ENCODE peak calls at places on chromosomes 13 and 19, in four cellular contexts. V is EL; J is stimulated activated CD4-positive, alpha-beta T cell treated with anti-CD3 and anti-CD28 coated beads, Interleukin-15, amount 100 ng/mL, for 1 hour; O is kidney tubule cell. F is an unnamed sample.
A peak's percentile ranks its signal among the peaks of the same experiment; 100 is the strongest.

GRCh38 chr13:48626077-48626449 is 27.7 kb upstream of the CYSLTR2 start:
- DNase-seq in V (no peak), O (peak; percentile 59), J (no peak), F (no peak)

GRCh38 chr13:35917942-35918645 is 213.1 kb downstream of the DCLK1 start:
- DNase-seq in J (no peak), O (peak; percentile 40), V (no peak), F (no peak)

GRCh38 chr19:16943942-16944625 is 55.3 kb downstream of the F2RL3 start:
- DNase-seq in J (no peak), O (no peak), V (no peak), F (no peak)

GRCh38 chr13:42395066-42395821 is 123.3 kb downstream of the AKAP11 start:
- DNase-seq in V (no peak), O (no peak), J (no peak), F (no peak)

GRCh38 chr13:21074601-21075302 is 13.4 kb upstream of the LATS2 start:
- DNase-seq in V (no peak), O (no peak), J (no peak), F (peak; percentile 15)

GRCh38 chr19:6211632-6212402 is 68.0 kb downstream of the MLLT1 start:
- DNase-seq in V (no peak), O (no peak), J (no peak), F (no peak)

GRCh38 chr13:62879071-62879470 is 1463.4 kb upstream of the PCDH20 start:
- DNase-seq in J (no peak), O (no peak), V (peak; percentile 52), F (no peak)

GRCh38 chr19:16527971-16528521 is 14.2 kb downstream of the CHERP start:
- DNase-seq in O (peak; percentile 7), J (no peak), V (no peak), F (peak; percentile 55)

GRCh38 chr13:77000475-77000874 is 8.6 kb downstream of the CLN5 start:
- DNase-seq in O (no peak), V (no peak), J (no peak), F (no peak)

GRCh38 chr13:30752201-30752797 is 17.0 kb downstream of the ALOX5AP start:
- DNase-seq in J (no peak), O (peak; percentile 52), V (no peak), F (no peak)

GRCh38 chr19:31548941-31549340 is 199.7 kb upstream of the TSHZ3 start:
- DNase-seq in V (peak; percentile 3), J (no peak), O (no peak), F (peak; percentile 40)

GRCh38 chr19:18665771-18666202 is 17.7 kb upstream of the CRTC1 start:
- DNase-seq in V (no peak), O (no peak), J (no peak), F (no peak)

GRCh38 chr13:39779337-39780270 is 124.1 kb downstream of the COG6 start:
- DNase-seq in O (peak; percentile 67), V (peak; percentile 67), J (no peak), F (no peak)

GRCh38 chr19:5047251-5047935 is 78.5 kb downstream of the KDM4B start:
- DNase-seq in J (no peak), O (no peak), V (no peak), F (no peak)

GRCh38 chr13:30143671-30144400 is 163.5 kb downstream of the KATNAL1 start:
- DNase-seq in O (peak; percentile 17), J (no peak), V (peak; percentile 63), F (no peak)

GRCh38 chr13:29937836-29938235 is 87.4 kb upstream of the UBL3 start:
- DNase-seq in V (no peak), O (no peak), J (no peak), F (no peak)

GRCh38 chr13:36981156-36981743 is 17.9 kb downstream of the ALG5 start:
- DNase-seq in O (peak; percentile 55), V (peak; percentile 55), J (no peak), F (peak; percentile 44)

GRCh38 chr13:100100115-100100879 is 11.4 kb downstream of the PCCA start:
- DNase-seq in O (peak; percentile 95), V (peak; percentile 64), J (no peak), F (no peak)

GRCh38 chr13:43269037-43269476 is 245.7 kb downstream of the DNAJC15 start:
- DNase-seq in V (peak; percentile 95), O (peak; percentile 85), J (no peak), F (no peak)

GRCh38 chr19:50933640-50934039 is 19.2 kb downstream of the KLK5 start:
- DNase-seq in V (peak; percentile 21), J (no peak), O (no peak), F (no peak)

GRCh38 chr13:60583911-60584753 is 187.1 kb downstream of the TDRD3 start:
- DNase-seq in V (peak; percentile 47), O (peak; percentile 10), J (no peak), F (peak; percentile 83)

GRCh38 chr19:4557186-4557970 is 2.1 kb downstream of the SEMA6B start:
- DNase-seq in J (no peak), V (no peak), O (no peak), F (peak; percentile 52)

GRCh38 chr13:112965103-112965502 is 3.9 kb upstream of the MCF2L start:
- DNase-seq in V (no peak), J (no peak), O (peak; percentile 10), F (no peak)

GRCh38 chr13:46901721-46902120 is 4.9 kb upstream of the HTR2A start:
- DNase-seq in O (peak; percentile 51), J (no peak), V (no peak), F (peak; percentile 40)

GRCh38 chr13:78437781-78438180 is 165.6 kb downstream of the POU4F1 start:
- DNase-seq in O (no peak), J (no peak), V (no peak), F (no peak)

GRCh38 chr13:70353096-70353495 is 244.8 kb upstream of the KLHL1 start:
- DNase-seq in V (no peak), J (no peak), O (no peak), F (peak; percentile 16)

GRCh38 chr13:102977471-102977870 is 88.7 kb downstream of the SLC10A2 start:
- DNase-seq in O (peak; percentile 37), V (no peak), J (no peak), F (no peak)

GRCh38 chr19:55418185-55418584 is 10.6 kb upstream of the UBE2S start:
- DNase-seq in O (peak; percentile 83), J (no peak), V (peak; percentile 87), F (peak; percentile 82)

GRCh38 chr13:22499919-22500318 is 680.9 kb upstream of the SGCG start:
- DNase-seq in J (no peak), O (peak; percentile 70), V (no peak), F (no peak)

GRCh38 chr19:48812094-48812929 is 1.5 kb upstream of the BCAT2 start:
- DNase-seq in J (no peak), O (peak; percentile 67), V (peak; percentile 71), F (peak; percentile 96)

GRCh38 chr13:74133657-74134201 is 475 bp downstream of the KLF12 start:
- DNase-seq in V (peak; percentile 91), O (peak; percentile 80), J (peak; percentile 72), F (peak; percentile 86)

GRCh38 chr19:33998739-33999345 is 173.5 kb upstream of the LSM14A start:
- DNase-seq in V (no peak), O (peak; percentile 2), J (no peak), F (no peak)

GRCh38 chr19:45934551-45935230 is 20.1 kb upstream of the NANOS2 start:
- DNase-seq in O (no peak), V (no peak), J (no peak), F (no peak)

GRCh38 chr13:46386996-46387851 is at the start of gene RUBCNL:
- DNase-seq in J (no peak), O (peak; percentile 84), V (peak; percentile 22), F (peak; percentile 82)